ENCODE peak calls at places on chromosomes 1 and 21, in ten cellular contexts. K is LoVo; U is activated CD4-positive, alpha-beta T cell treated with anti-CD3 and anti-CD28 coated beads for 1 hour; H is nucleus accumbens; F is activated CD8-positive, alpha-beta memory T cell treated with anti-CD3 and anti-CD28 coated beads for 4 hours; T is C1 segment of cervical spinal cord; J is germinal center; N is T-cell; L is Caki2; V is retinal pigment epithelial cell. G is an unnamed sample.

GRCh38 chr21:44958471-44959191 is 18.8 kb downstream of the SLX9 start:
- DNase-seq in U (no peak), H (no peak), F (no peak), J (no peak), K (no peak), T (peak), V (peak), L (no peak), N (no peak), G (peak)

GRCh38 chr1:3380465-3380864 is 74.0 kb upstream of the ARHGEF16 start:
- DNase-seq in T (no peak), F (no peak), L (peak), J (no peak), K (no peak), V (no peak), U (no peak), H (no peak), N (no peak), G (peak)

GRCh38 chr1:44819594-44820327 is 11.4 kb downstream of the BTBD19 start:
- DNase-seq in T (peak), J (peak), F (peak), K (peak), L (peak), U (peak), H (peak), N (peak), V (peak), G (peak)

GRCh38 chr1:202613571-202613970 is 96.7 kb downstream of the SYT2 start:
- DNase-seq in H (no peak), V (no peak), T (no peak), F (no peak), J (no peak), N (no peak), U (no peak), L (no peak), K (no peak), G (no peak)

GRCh38 chr1:55490556-55490955 is 275.4 kb upstream of the USP24 start:
- DNase-seq in N (no peak), V (no peak), J (no peak), T (no peak), F (no peak), U (no peak), K (no peak), L (no peak), H (no peak), G (no peak)

GRCh38 chr1:211305044-211305443 is 21.6 kb upstream of the TRAF5 start:
- DNase-seq in T (no peak), N (no peak), K (no peak), V (no peak), L (no peak), U (no peak), F (no peak), J (no peak), H (no peak), G (no peak)

GRCh38 chr1:183543619-183544204 is 46.5 kb downstream of the NCF2 start:
- DNase-seq in J (no peak), V (peak), U (no peak), F (no peak), N (peak), L (peak), K (peak), H (no peak), T (peak), G (no peak)

GRCh38 chr1:43359696-43360095 is 915 bp downstream of the CDC20 start:
- DNase-seq in L (peak), H (no peak), K (no peak), V (no peak), T (no peak), F (no peak), J (no peak), N (no peak), U (no peak), G (no peak)

GRCh38 chr1:17419626-17420328 is 19.7 kb downstream of the RCC2 start:
- DNase-seq in U (peak), J (peak), V (no peak), K (peak), F (peak), H (no peak), N (peak), T (peak), L (peak), G (peak)

GRCh38 chr1:46220808-46221207 is 17.7 kb downstream of the LURAP1 start:
- DNase-seq in L (no peak), T (no peak), J (no peak), K (no peak), U (no peak), N (no peak), F (no peak), V (no peak), H (no peak), G (no peak)

GRCh38 chr1:6577831-6578525 is 1.8 kb upstream of the ZBTB48 start:
- DNase-seq in F (no peak), T (peak), L (no peak), K (no peak), J (no peak), V (no peak), U (no peak), H (peak), N (no peak), G (no peak)

GRCh38 chr1:247386217-247386616 is 29.8 kb upstream of the NLRP3 start:
- DNase-seq in J (no peak), N (no peak), L (no peak), U (no peak), V (no peak), H (no peak), F (no peak), K (no peak), T (no peak), G (no peak)

GRCh38 chr21:31279986-31280385 is 64.1 kb downstream of the TIAM1 start:
- DNase-seq in U (no peak), N (no peak), V (no peak), J (no peak), K (no peak), H (no peak), T (no peak), L (no peak), F (no peak), G (no peak)

GRCh38 chr1:97136971-97137370 is 415.4 kb downstream of the PTBP2 start:
- DNase-seq in L (no peak), T (no peak), H (no peak), F (no peak), V (no peak), J (no peak), N (no peak), U (no peak), K (no peak), G (no peak)

GRCh38 chr21:32102426-32102825 is 176.4 kb downstream of the MIS18A start:
- DNase-seq in H (no peak), J (no peak), N (no peak), F (no peak), V (no peak), U (no peak), K (no peak), L (no peak), T (no peak), G (no peak)

GRCh38 chr1:111222308-111223125 is 5.0 kb upstream of the CHI3L2 start:
- DNase-seq in N (peak), V (no peak), H (peak), L (peak), T (no peak), U (peak), J (peak), K (peak), F (no peak), G (peak)

GRCh38 chr1:10637833-10638558 is 158.4 kb downstream of the CASZ1 start:
- DNase-seq in L (no peak), T (no peak), H (no peak), V (no peak), N (no peak), U (no peak), F (no peak), K (no peak), J (no peak), G (no peak)

GRCh38 chr1:226645279-226645976 is 93.7 kb downstream of the ITPKB start:
- DNase-seq in F (no peak), T (no peak), U (no peak), K (no peak), L (no peak), J (no peak), V (no peak), H (no peak), N (no peak), G (no peak)

GRCh38 chr1:205594846-205595245 is 37.0 kb downstream of the ELK4 start:
- DNase-seq in T (no peak), N (no peak), U (no peak), F (no peak), H (no peak), J (peak), L (no peak), K (no peak), V (no peak), G (no peak)

GRCh38 chr1:185864889-185865288 is 130.7 kb downstream of the HMCN1 start:
- DNase-seq in K (no peak), L (peak), T (no peak), J (no peak), V (no peak), U (no peak), F (no peak), H (no peak), N (no peak), G (no peak)

GRCh38 chr1:112893288-112894009 is 62.5 kb downstream of the SLC16A1 start:
- DNase-seq in K (no peak), J (no peak), T (no peak), L (no peak), U (no peak), N (no peak), F (no peak), H (no peak), V (no peak), G (no peak)

G was measured in nephron progenitor cell.